ENCODE peak calls at places on chromosomes 12 and 14, in eight cellular contexts. F is GM23338; L is effector memory CD4-positive, alpha-beta T cell; H is cardiac muscle cell; W is mesenchymal stem cell; M is CD4-positive, alpha-beta memory T cell; U is CD8-positive, alpha-beta memory T cell; I is CD4-positive, CD25-positive, alpha-beta regulatory T cell. A is an unnamed sample.
A peak's percentile ranks its signal among the peaks of the same experiment; 100 is the strongest.

GRCh38 chr14:69107407-69108003 is 45.4 kb downstream of the DCAF5 start:
- DNase-seq in I (peak; percentile 68), W (peak; percentile 73), L (no peak), M (peak; percentile 46), H (peak; percentile 75), F (peak; percentile 85), U (peak; percentile 45), A (no peak)

GRCh38 chr14:56004323-56004722 is 113.9 kb upstream of the PELI2 start:
- DNase-seq in H (no peak), U (no peak), L (no peak), F (no peak), I (no peak), M (no peak), W (no peak), A (no peak)

GRCh38 chr12:19483727-19484126 is 44.4 kb downstream of the AEBP2 start:
- DNase-seq in H (peak; percentile 12), M (no peak), L (no peak), F (no peak), W (no peak), U (no peak), I (no peak), A (no peak)

GRCh38 chr12:21065845-21066244 is 65.1 kb upstream of the SLCO1B1 start:
- DNase-seq in L (no peak), I (no peak), F (peak; percentile 49), U (no peak), H (peak; percentile 6), W (no peak), M (no peak), A (no peak)

GRCh38 chr12:100455896-100456295 is 17.8 kb upstream of the NR1H4 start:
- DNase-seq in W (no peak), I (no peak), L (no peak), F (no peak), H (no peak), M (no peak), U (no peak), A (no peak)

GRCh38 chr14:36583242-36584166 is 1.1 kb upstream of the NKX2-8 start:
- DNase-seq in U (no peak), H (no peak), W (peak; percentile 8), L (no peak), M (no peak), F (peak; percentile 57), I (no peak), A (no peak)

GRCh38 chr14:21019377-21019776 is 5.5 kb downstream of the NDRG2 start:
- DNase-seq in L (no peak), W (no peak), M (no peak), F (no peak), H (no peak), U (no peak), I (no peak), A (no peak)

GRCh38 chr12:62192486-62193250 is 67.5 kb upstream of the USP15 start:
- DNase-seq in H (peak; percentile 92), W (peak; percentile 86), U (peak; percentile 68), I (peak; percentile 88), M (peak; percentile 63), L (no peak), F (peak; percentile 93), A (peak; percentile 15)

GRCh38 chr12:89247962-89248361 is 104.3 kb downstream of the DUSP6 start:
- DNase-seq in U (no peak), I (no peak), W (no peak), F (no peak), M (no peak), L (no peak), H (no peak), A (no peak)

GRCh38 chr12:91562476-91562875 is 379.9 kb upstream of the DCN start:
- DNase-seq in M (peak; percentile 12), L (no peak), H (no peak), U (no peak), W (peak; percentile 21), F (no peak), I (peak; percentile 79), A (no peak)

GRCh38 chr12:82082476-82082875 is 275.7 kb downstream of the CCDC59 start:
- DNase-seq in U (no peak), W (no peak), F (no peak), I (no peak), H (no peak), M (no peak), L (no peak), A (no peak)

GRCh38 chr14:77026930-77027537 is 1.5 kb downstream of the IRF2BPL start:
- DNase-seq in F (peak; percentile 55), M (peak; percentile 61), I (peak; percentile 71), W (peak; percentile 57), L (peak; percentile 45), U (peak; percentile 68), H (peak; percentile 72), A (peak; percentile 54)

GRCh38 chr12:3131129-3131528 is 54.0 kb downstream of the TSPAN9 start:
- DNase-seq in F (no peak), U (no peak), M (no peak), H (no peak), I (no peak), L (no peak), W (no peak), A (no peak)

GRCh38 chr14:21071225-21072041 is 1.3 kb downstream of the ARHGEF40 start:
- DNase-seq in L (peak; percentile 27), U (peak; percentile 30), I (peak; percentile 46), H (peak; percentile 94), W (peak; percentile 96), M (peak; percentile 23), F (peak; percentile 94), A (peak; percentile 91)

GRCh38 chr12:70756791-70757190 is 119.6 kb upstream of the PTPRB start:
- DNase-seq in L (no peak), W (no peak), F (no peak), M (no peak), I (no peak), H (no peak), U (no peak), A (no peak)

GRCh38 chr14:72645706-72646105 is 248.2 kb downstream of the DPF3 start:
- DNase-seq in L (no peak), W (no peak), U (no peak), M (no peak), F (no peak), H (no peak), I (no peak), A (no peak)

GRCh38 chr14:72644038-72644437 is 249.9 kb downstream of the DPF3 start:
- DNase-seq in F (no peak), U (no peak), L (no peak), I (no peak), M (no peak), H (no peak), W (no peak), A (no peak)

GRCh38 chr14:72641086-72641485 is 252.8 kb downstream of the DPF3 start:
- DNase-seq in F (no peak), M (no peak), U (no peak), H (no peak), W (no peak), I (no peak), L (no peak), A (no peak)

GRCh38 chr14:72644758-72645489 is 249.0 kb downstream of the DPF3 start:
- DNase-seq in L (no peak), F (peak; percentile 18), U (no peak), W (peak; percentile 8), M (no peak), H (no peak), I (peak; percentile 3), A (no peak)

GRCh38 chr14:72643317-72643801 is 250.5 kb downstream of the DPF3 start:
- DNase-seq in I (no peak), W (peak; percentile 99), H (peak; percentile 96), M (no peak), U (no peak), F (no peak), L (no peak), A (peak; percentile 29)
- H3K27ac ChIP-seq in I (no peak overlapping the region), W (peak overlapping the region; percentile 94), H (no peak overlapping the region), M (no peak overlapping the region), U (no peak overlapping the region), F (no peak overlapping the region), L (no peak overlapping the region), A (no peak overlapping the region)

GRCh38 chr12:120209851-120210250 is 8.9 kb upstream of the RPLP0 start:
- DNase-seq in H (no peak), M (no peak), L (no peak), I (no peak), U (no peak), F (no peak), W (no peak), A (no peak)
- H3K36me3 ChIP-seq in H (peaks cover 18% of the 10 kb centered on the region), M (peaks cover 48% of the 10 kb centered on the region), L (peaks cover 51% of the 10 kb centered on the region), I (peaks cover 52% of the 10 kb centered on the region), U (peaks cover 23% of the 10 kb centered on the region), F (peaks cover 10% of the 10 kb centered on the region), W (peaks cover 72% of the 10 kb centered on the region), A (peaks cover 63% of the 10 kb centered on the region)

GRCh38 chr14:57380935-57381334 is 9.5 kb upstream of the NAA30 start:
- DNase-seq in I (no peak), F (no peak), U (no peak), L (no peak), M (no peak), H (no peak), W (no peak), A (no peak)
- H3K27ac ChIP-seq in I (no peak overlapping the region), F (no peak overlapping the region), U (no peak overlapping the region), L (no peak overlapping the region), M (no peak overlapping the region), H (no peak overlapping the region), W (no peak overlapping the region), A (no peak overlapping the region)

DNA sequence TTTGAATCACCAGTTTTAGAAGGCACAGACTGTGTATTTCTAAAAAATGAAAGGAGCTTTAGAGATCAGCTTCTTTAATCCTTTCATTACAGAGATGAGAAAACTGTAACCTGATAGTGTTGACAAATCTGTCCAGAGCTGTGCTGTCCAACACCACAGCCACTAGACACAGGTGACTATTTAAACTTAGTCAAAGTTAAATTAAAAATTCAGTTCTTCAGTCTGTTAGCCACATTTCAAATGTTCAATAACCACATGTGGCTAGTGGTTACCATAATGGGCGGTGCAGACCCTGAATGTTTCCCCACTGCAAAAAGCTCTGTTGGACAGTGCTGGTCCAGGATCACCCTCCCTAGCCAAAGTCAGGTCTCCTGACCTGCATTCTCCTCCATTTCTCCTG is 21.6 kb downstream of the DAD1 start:
- DNase-seq in L (no peak), F (no peak), M (no peak), I (no peak), U (no peak), H (no peak), W (no peak), A (no peak)
- H3K36me3 ChIP-seq in L (peaks cover 5% of the 10 kb centered on the region), F (peaks cover 13% of the 10 kb centered on the region), M (peaks cover 4% of the 10 kb centered on the region), I (peaks cover 12% of the 10 kb centered on the region), U (peaks cover 7% of the 10 kb centered on the region), H (peaks cover 9% of the 10 kb centered on the region), W (peaks cover 92% of the 10 kb centered on the region), A (peaks cover 49% of the 10 kb centered on the region)

DNA sequence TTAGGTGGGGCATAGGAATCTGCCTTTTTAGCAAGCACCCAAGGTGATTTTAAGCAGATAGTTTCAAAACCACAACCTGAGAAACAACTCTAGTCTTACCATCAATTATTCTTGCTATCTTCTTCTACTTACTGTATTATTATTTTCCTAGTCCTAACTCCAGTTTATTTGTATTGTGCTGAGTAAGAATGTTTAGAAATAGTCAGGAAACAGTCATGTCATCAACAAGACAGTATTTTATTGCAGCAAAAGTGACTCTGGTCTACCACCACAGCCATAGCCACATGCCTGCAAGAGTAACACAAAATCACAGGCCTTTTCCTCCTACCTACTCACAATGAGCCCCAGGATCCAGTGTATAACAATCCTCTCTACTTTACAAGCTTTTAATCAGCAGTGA is 46.3 kb upstream of the FLRT2 start:
- DNase-seq in H (peak; percentile 2), L (no peak), W (peak; percentile 19), I (no peak), U (no peak), F (no peak), M (no peak), A (no peak)
- H3K27ac ChIP-seq in H (no peak overlapping the region), L (no peak overlapping the region), W (no peak overlapping the region), I (no peak overlapping the region), U (no peak overlapping the region), F (no peak overlapping the region), M (no peak overlapping the region), A (no peak overlapping the region)